ENCODE peak calls at places on chromosome 9, in five cellular contexts. One of them, this sample, is unnamed.

GRCh38 chr9:14080940-14081621 is 232.9 kb downstream of the NFIB start:
- DNase-seq in H7: no peak
- DNase-seq in CD4-positive, CD25-positive, alpha-beta regulatory T cell: no peak
- DNase-seq in AG04449: no peak
- DNase-seq in neural progenitor cell: peak
- DNase-seq in this sample: no peak

GRCh38 chr9:6907772-6908381 is 150.1 kb downstream of the KDM4C start:
- DNase-seq in CD4-positive, CD25-positive, alpha-beta regulatory T cell: no peak
- DNase-seq in AG04449: no peak
- DNase-seq in H7: no peak
- DNase-seq in neural progenitor cell: no peak
- DNase-seq in this sample: no peak

GRCh38 chr9:113548221-113549041 is 84.9 kb downstream of the RGS3 start:
- DNase-seq in CD4-positive, CD25-positive, alpha-beta regulatory T cell: no peak
- DNase-seq in AG04449: no peak
- DNase-seq in neural progenitor cell: peak
- DNase-seq in H7: peak
- DNase-seq in this sample: no peak

GRCh38 chr9:5895782-5896181 is 5.1 kb downstream of the MLANA start:
- DNase-seq in neural progenitor cell: no peak
- DNase-seq in AG04449: no peak
- DNase-seq in H7: no peak
- DNase-seq in CD4-positive, CD25-positive, alpha-beta regulatory T cell: no peak
- DNase-seq in this sample: no peak

GRCh38 chr9:136522354-136523237 is 23.3 kb downstream of the NOTCH1 start:
- DNase-seq in neural progenitor cell: no peak
- DNase-seq in H7: peak
- DNase-seq in AG04449: no peak
- DNase-seq in CD4-positive, CD25-positive, alpha-beta regulatory T cell: no peak
- DNase-seq in this sample: no peak

GRCh38 chr9:31390352-31391025 is 994.0 kb upstream of the ACO1 start:
- DNase-seq in AG04449: no peak
- DNase-seq in neural progenitor cell: peak
- DNase-seq in CD4-positive, CD25-positive, alpha-beta regulatory T cell: no peak
- DNase-seq in H7: no peak
- DNase-seq in this sample: no peak

GRCh38 chr9:109868222-109868621 is 88.2 kb downstream of the PALM2AKAP2 start:
- DNase-seq in neural progenitor cell: peak
- DNase-seq in CD4-positive, CD25-positive, alpha-beta regulatory T cell: no peak
- DNase-seq in AG04449: no peak
- DNase-seq in H7: no peak
- DNase-seq in this sample: no peak

GRCh38 chr9:110049699-110050450 is 158.1 kb downstream of the C9orf152 start:
- DNase-seq in AG04449: no peak
- DNase-seq in neural progenitor cell: peak
- DNase-seq in CD4-positive, CD25-positive, alpha-beta regulatory T cell: peak
- DNase-seq in H7: peak
- DNase-seq in this sample: no peak

GRCh38 chr9:131994364-131995110 is 85.1 kb downstream of the MED27 start:
- DNase-seq in CD4-positive, CD25-positive, alpha-beta regulatory T cell: no peak
- DNase-seq in neural progenitor cell: no peak
- DNase-seq in AG04449: no peak
- DNase-seq in H7: no peak
- DNase-seq in this sample: no peak

GRCh38 chr9:136459425-136459824 is 19.8 kb upstream of the INPP5E start:
- DNase-seq in AG04449: no peak
- DNase-seq in CD4-positive, CD25-positive, alpha-beta regulatory T cell: no peak
- DNase-seq in neural progenitor cell: no peak
- DNase-seq in H7: no peak
- DNase-seq in this sample: no peak

GRCh38 chr9:136377351-136378170 is 4.1 kb upstream of the CARD9 start:
- DNase-seq in neural progenitor cell: no peak
- DNase-seq in H7: no peak
- DNase-seq in AG04449: no peak
- DNase-seq in CD4-positive, CD25-positive, alpha-beta regulatory T cell: no peak
- DNase-seq in this sample: no peak

GRCh38 chr9:29556317-29556716 is 1983.0 kb upstream of the C9orf72 start:
- DNase-seq in neural progenitor cell: no peak
- DNase-seq in AG04449: no peak
- DNase-seq in CD4-positive, CD25-positive, alpha-beta regulatory T cell: no peak
- DNase-seq in H7: no peak
- DNase-seq in this sample: no peak

GRCh38 chr9:71909887-71910601 is 949 bp downstream of the ABHD17B start:
- DNase-seq in CD4-positive, CD25-positive, alpha-beta regulatory T cell: peak
- DNase-seq in AG04449: no peak
- DNase-seq in neural progenitor cell: peak
- DNase-seq in H7: peak
- DNase-seq in this sample: no peak

GRCh38 chr9:21395778-21396717 is 10.8 kb upstream of the IFNA2 start:
- DNase-seq in AG04449: no peak
- DNase-seq in neural progenitor cell: peak
- DNase-seq in H7: peak
- DNase-seq in CD4-positive, CD25-positive, alpha-beta regulatory T cell: peak
- DNase-seq in this sample: no peak

GRCh38 chr9:77922587-77922986 is 109.0 kb downstream of the GNAQ start:
- DNase-seq in CD4-positive, CD25-positive, alpha-beta regulatory T cell: no peak
- DNase-seq in H7: no peak
- DNase-seq in neural progenitor cell: no peak
- DNase-seq in AG04449: no peak
- DNase-seq in this sample: no peak

GRCh38 chr9:74205071-74205470 is 292.1 kb upstream of the RORB start:
- DNase-seq in H7: no peak
- DNase-seq in neural progenitor cell: peak
- DNase-seq in CD4-positive, CD25-positive, alpha-beta regulatory T cell: no peak
- DNase-seq in AG04449: no peak
- DNase-seq in this sample: no peak

GRCh38 chr9:114025760-114026159 is 52.3 kb downstream of the AMBP start:
- DNase-seq in AG04449: no peak
- DNase-seq in CD4-positive, CD25-positive, alpha-beta regulatory T cell: no peak
- DNase-seq in H7: no peak
- DNase-seq in neural progenitor cell: no peak
- DNase-seq in this sample: no peak

GRCh38 chr9:91515074-91515687 is 91.5 kb upstream of the NFIL3 start:
- DNase-seq in H7: no peak
- DNase-seq in CD4-positive, CD25-positive, alpha-beta regulatory T cell: no peak
- DNase-seq in AG04449: peak
- DNase-seq in neural progenitor cell: no peak
- DNase-seq in this sample: peak

GRCh38 chr9:78871452-78872331 is 574.8 kb downstream of the PSAT1 start:
- DNase-seq in AG04449: peak
- DNase-seq in CD4-positive, CD25-positive, alpha-beta regulatory T cell: no peak
- DNase-seq in H7: no peak
- DNase-seq in neural progenitor cell: no peak
- DNase-seq in this sample: peak

GRCh38 chr9:37290881-37291485 is 131.5 kb upstream of the GRHPR start:
- DNase-seq in neural progenitor cell: no peak
- DNase-seq in H7: no peak
- DNase-seq in CD4-positive, CD25-positive, alpha-beta regulatory T cell: no peak
- DNase-seq in AG04449: peak
- DNase-seq in this sample: no peak

GRCh38 chr9:131851414-131851813 is 111.5 kb upstream of the RAPGEF1 start:
- DNase-seq in neural progenitor cell: no peak
- DNase-seq in AG04449: no peak
- DNase-seq in H7: no peak
- DNase-seq in CD4-positive, CD25-positive, alpha-beta regulatory T cell: no peak
- DNase-seq in this sample: no peak

GRCh38 chr9:136247947-136248637 is 2.5 kb upstream of the QSOX2 start:
- DNase-seq in CD4-positive, CD25-positive, alpha-beta regulatory T cell: no peak
- DNase-seq in neural progenitor cell: peak
- DNase-seq in AG04449: no peak
- DNase-seq in H7: no peak
- DNase-seq in this sample: no peak

GRCh38 chr9:135932656-135933055 is 25.3 kb upstream of the CAMSAP1 start:
- DNase-seq in CD4-positive, CD25-positive, alpha-beta regulatory T cell: no peak
- DNase-seq in neural progenitor cell: no peak
- DNase-seq in AG04449: no peak
- DNase-seq in H7: peak
- DNase-seq in this sample: no peak

GRCh38 chr9:137251194-137251461 is at the start of gene STPG3:
- DNase-seq in AG04449: no peak
- DNase-seq in CD4-positive, CD25-positive, alpha-beta regulatory T cell: no peak
- DNase-seq in H7: no peak
- DNase-seq in neural progenitor cell: no peak
- DNase-seq in this sample: no peak

DNA sequence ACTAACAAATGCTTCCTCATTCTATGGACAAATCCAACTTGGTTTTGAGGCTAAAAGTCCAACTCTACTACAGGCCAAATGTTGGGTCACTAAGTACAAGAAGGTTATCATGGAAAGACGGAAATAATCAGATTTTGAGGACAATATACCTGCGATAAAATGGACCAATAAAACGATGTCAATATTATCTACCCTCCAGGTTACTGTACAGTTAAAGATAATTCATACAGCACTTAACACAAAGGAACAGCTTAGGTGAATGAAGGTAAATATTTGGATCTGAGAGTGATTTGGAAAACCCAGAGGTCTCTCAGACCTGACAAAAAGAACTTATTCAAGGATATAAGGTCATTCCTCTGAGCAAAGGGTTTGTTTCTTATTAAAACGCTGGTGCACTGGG is 329.5 kb upstream of the PUM3 start:
- DNase-seq in H7: no peak
- DNase-seq in AG04449: no peak
- DNase-seq in neural progenitor cell: no peak
- DNase-seq in CD4-positive, CD25-positive, alpha-beta regulatory T cell: no peak
- DNase-seq in this sample: no peak
- H3K4me3 ChIP-seq in H7: no peak
- H3K4me3 ChIP-seq in AG04449: no peak
- H3K4me3 ChIP-seq in neural progenitor cell: no peak
- H3K4me3 ChIP-seq in CD4-positive, CD25-positive, alpha-beta regulatory T cell: no peak
- H3K4me3 ChIP-seq in this sample: no peak

DNA sequence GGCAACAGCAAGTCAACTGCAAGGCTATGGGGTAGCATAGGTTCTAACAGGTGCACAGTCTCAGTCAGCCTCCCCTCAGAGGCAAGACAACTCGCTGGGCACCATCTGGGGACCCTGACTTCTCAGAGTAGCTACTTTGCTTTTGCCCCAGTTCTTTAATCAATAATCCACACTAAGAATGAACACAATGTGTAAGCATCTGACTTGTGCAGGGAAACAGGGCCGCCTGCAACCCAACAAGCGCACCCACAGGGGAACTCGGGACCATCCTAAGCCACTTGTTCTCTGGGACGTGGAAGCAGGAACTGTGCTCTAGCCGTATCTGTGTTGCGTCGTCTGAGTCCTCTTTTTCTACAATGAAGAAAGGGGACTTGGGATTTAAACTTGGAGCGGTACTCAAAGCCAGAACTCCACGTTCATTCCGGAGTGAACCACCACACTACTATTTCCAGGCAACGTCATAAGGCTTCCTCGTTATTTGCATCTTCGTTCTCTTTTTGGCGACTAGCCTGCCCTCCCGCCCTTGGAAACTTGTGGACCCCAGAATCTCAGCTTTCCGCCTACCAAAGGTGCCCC is 1.8 kb downstream of the MOB3B start:
- DNase-seq in AG04449: no peak
- DNase-seq in H7: peak
- DNase-seq in neural progenitor cell: peak
- DNase-seq in CD4-positive, CD25-positive, alpha-beta regulatory T cell: no peak
- DNase-seq in this sample: no peak
- H3K4me3 ChIP-seq in AG04449: peak
- H3K4me3 ChIP-seq in H7: peak
- H3K4me3 ChIP-seq in neural progenitor cell: peak
- H3K4me3 ChIP-seq in CD4-positive, CD25-positive, alpha-beta regulatory T cell: no peak
- H3K4me3 ChIP-seq in this sample: no peak

DNA sequence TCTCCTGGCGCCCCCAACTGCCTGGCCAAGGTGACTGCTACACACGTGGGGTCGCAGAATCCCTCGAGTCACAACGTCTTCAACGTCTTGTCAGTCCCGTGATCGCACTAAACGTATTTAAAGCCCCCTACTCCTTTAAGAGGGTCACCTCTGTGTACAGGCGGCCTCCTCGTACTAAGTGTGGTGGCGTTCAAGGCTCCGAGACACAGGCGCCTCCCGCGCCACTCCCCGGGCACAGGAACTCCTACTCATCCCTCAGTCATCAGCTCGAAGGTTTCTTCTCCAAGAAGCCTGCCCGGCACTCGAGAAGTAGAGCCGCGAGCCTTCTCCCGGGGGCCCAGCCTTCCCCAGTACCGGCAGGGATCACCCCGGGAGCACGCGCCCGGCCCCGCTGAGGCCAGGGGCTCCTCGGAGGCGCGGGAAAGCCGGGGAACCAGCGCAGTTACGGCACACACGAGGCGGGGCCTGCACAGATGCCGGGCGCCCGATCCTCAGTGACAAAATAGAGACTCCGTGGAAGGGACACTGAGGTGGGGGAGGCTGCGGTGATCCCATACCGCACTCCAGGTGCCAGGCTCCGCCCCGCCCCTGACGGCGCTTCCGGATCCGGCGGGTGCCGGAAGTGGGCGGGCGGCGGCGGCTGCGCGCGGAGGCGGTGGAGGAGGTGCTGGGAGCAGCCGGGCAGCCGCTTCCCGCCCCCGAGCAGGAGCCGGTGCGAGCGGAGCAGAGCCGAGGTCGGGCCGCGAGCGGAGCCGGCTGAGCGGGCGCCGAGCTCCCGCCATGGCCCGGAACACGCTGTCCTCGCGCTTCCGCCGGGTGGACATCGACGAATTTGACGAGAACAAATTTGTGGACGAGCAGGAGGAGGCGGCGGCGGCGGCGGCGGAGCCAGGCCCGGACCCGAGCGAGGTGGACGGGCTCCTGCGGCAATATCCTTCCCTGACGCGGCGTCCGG is 6.9 kb downstream of the ARPC5L start:
- DNase-seq in CD4-positive, CD25-positive, alpha-beta regulatory T cell: peak
- DNase-seq in H7: peak
- DNase-seq in neural progenitor cell: peak
- DNase-seq in AG04449: no peak
- DNase-seq in this sample: no peak
- H3K4me3 ChIP-seq in CD4-positive, CD25-positive, alpha-beta regulatory T cell: peak
- H3K4me3 ChIP-seq in H7: peak
- H3K4me3 ChIP-seq in neural progenitor cell: peak
- H3K4me3 ChIP-seq in AG04449: peak
- H3K4me3 ChIP-seq in this sample: peak

DNA sequence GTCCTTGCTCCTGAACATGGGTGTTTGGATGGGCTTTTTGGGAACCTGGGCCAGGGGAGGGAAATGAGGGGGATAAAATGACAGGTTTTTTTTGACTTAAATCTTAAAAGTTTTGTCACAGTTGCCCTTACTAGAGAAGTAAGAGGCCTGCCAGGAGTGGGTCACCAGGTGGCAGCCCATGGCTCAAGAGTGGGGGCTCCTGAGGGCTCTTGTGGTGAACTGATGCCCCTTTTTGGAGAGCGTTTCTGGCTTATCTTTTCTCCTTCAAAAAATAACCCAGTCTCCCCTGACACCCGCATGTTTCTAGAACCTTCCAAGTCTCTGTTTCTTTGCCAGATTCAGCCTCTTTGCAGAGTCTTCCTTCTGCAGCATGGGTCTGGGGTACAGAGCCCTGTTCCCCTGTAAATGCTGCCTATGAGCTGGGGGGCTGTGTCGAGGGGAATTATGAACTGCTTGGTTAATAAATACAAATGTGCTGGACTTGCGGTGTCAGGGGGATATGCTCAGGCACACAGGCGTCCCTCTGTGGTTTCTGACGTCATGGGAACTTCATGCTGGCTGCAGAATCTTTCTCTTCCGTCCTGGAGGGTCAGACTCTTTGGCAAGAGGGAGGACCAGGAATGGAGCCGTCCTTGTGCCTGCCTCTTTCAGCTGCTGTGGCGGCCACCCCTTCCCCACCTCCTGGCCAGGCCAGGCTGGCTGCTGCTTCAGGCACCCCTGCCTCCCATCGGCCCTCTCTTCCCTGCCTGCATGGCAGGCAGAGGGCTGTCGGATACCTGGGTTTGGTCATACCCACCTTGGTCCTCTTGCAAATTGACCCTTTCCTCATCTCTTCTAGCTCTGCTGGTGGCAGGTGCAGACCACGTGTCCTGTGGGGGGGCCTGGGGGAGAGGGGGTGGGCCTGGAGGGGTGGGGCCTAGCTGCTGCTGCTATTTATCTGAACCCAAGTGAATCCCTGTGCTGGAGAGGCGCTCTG is 30.1 kb downstream of the PTPA start:
- DNase-seq in H7: peak
- DNase-seq in AG04449: peak
- DNase-seq in CD4-positive, CD25-positive, alpha-beta regulatory T cell: peak
- DNase-seq in neural progenitor cell: peak
- DNase-seq in this sample: no peak
- H3K4me3 ChIP-seq in H7: no peak
- H3K4me3 ChIP-seq in AG04449: peak
- H3K4me3 ChIP-seq in CD4-positive, CD25-positive, alpha-beta regulatory T cell: peak
- H3K4me3 ChIP-seq in neural progenitor cell: peak
- H3K4me3 ChIP-seq in this sample: peak